ENCODE peak calls at places on chromosomes 6 and 20, in six cellular contexts. P is glutamatergic neuron, J is PC-9, X is cardiac muscle cell, A is adrenal gland, Z is cardiac fibroblast. E is an unnamed sample.

GRCh38 chr20:36670665-36671357 is 24.8 kb upstream of the SLA2 start:
- DNase-seq in P (no peak), J (no peak), X (no peak), A (no peak), Z (no peak), E (no peak)

GRCh38 chr6:6858533-6858982 is 249.2 kb upstream of the RREB1 start:
- DNase-seq in P (no peak), J (no peak), X (no peak), A (no peak), Z (no peak), E (no peak)

GRCh38 chr20:37526238-37526838 is 1.3 kb downstream of the BLCAP start:
- DNase-seq in P (no peak), J (peak), X (peak), A (peak), Z (peak), E (no peak)

GRCh38 chr6:36907781-36908180 is 22.0 kb downstream of the C6orf89 start:
- DNase-seq in P (no peak), J (no peak), X (no peak), A (peak), Z (peak), E (no peak)

GRCh38 chr6:98039443-98039842 is 756.4 kb upstream of the MMS22L start:
- DNase-seq in P (peak), J (no peak), X (no peak), A (no peak), Z (no peak), E (no peak)

GRCh38 chr20:10671850-10672578 is 1.8 kb downstream of the JAG1 start:
- DNase-seq in P (peak), J (no peak), X (peak), A (peak), Z (no peak), E (peak)

GRCh38 chr6:162050579-162050978 is 677.0 kb downstream of the PRKN start:
- DNase-seq in P (no peak), J (no peak), X (no peak), A (no peak), Z (no peak), E (no peak)

GRCh38 chr20:58592076-58592695 is 58.9 kb upstream of the STX16 start:
- DNase-seq in P (no peak), J (no peak), X (no peak), A (no peak), Z (no peak), E (no peak)

GRCh38 chr20:63835031-63835858 is 4.2 kb upstream of the ZBTB46 start:
- DNase-seq in P (peak), J (peak), X (peak), A (peak), Z (peak), E (peak)

GRCh38 chr6:57221191-57221935 is 744 bp downstream of the RAB23 start:
- DNase-seq in P (peak), J (peak), X (peak), A (peak), Z (peak), E (peak)
- TF ChIP-seq CTCF in P (peak), J (peak), X (peak), A (peak), Z (peak), E (no peak)

GRCh38 chr6:133966654-133967300 is 13.8 kb downstream of the TBPL1 start:
- DNase-seq in P (no peak), J (no peak), X (no peak), A (no peak), Z (no peak), E (peak)

GRCh38 chr6:133964702-133965101 is 11.7 kb downstream of the TBPL1 start:
- DNase-seq in P (no peak), J (no peak), X (no peak), A (no peak), Z (no peak), E (no peak)

GRCh38 chr6:133964052-133964451 is 11.0 kb downstream of the TBPL1 start:
- DNase-seq in P (no peak), J (no peak), X (no peak), A (no peak), Z (peak), E (no peak)

GRCh38 chr6:133969285-133969946 is 16.4 kb downstream of the TBPL1 start:
- DNase-seq in P (no peak), J (no peak), X (no peak), A (no peak), Z (no peak), E (no peak)

GRCh38 chr6:133965817-133966360 is 12.9 kb downstream of the TBPL1 start:
- DNase-seq in P (no peak), J (no peak), X (no peak), A (no peak), Z (no peak), E (no peak)
- TF ChIP-seq CTCF in P (no peak), J (no peak), X (no peak), A (no peak), Z (no peak), E (no peak)

GRCh38 chr6:166714581-166714980 is 87.5 kb upstream of the RPS6KA2 start:
- DNase-seq in P (no peak), J (no peak), X (no peak), A (no peak), Z (no peak), E (no peak)
- TF ChIP-seq CTCF in P (no peak), J (no peak), X (no peak), A (no peak), Z (no peak), E (no peak)

GRCh38 chr6:85363870-85364269 is 86.0 kb upstream of the NT5E start:
- DNase-seq in P (no peak), J (no peak), X (no peak), A (no peak), Z (no peak), E (no peak)
- TF ChIP-seq CTCF in P (no peak), J (no peak), X (no peak), A (no peak), Z (no peak), E (no peak)

E was measured in GM10248.